ENCODE peak calls at places on chromosomes 13 and 19, in six cellular contexts. C, T, R, K, E and Z are unnamed samples.

GRCh38 chr13:46817838-46818476 is 21.0 kb upstream of the ESD start:
- DNase-seq in C (no peak), T (no peak), R (no peak), K (no peak), E (no peak), Z (no peak)

GRCh38 chr13:46994492-46994891 is 97.6 kb upstream of the HTR2A start:
- DNase-seq in C (no peak), T (no peak), R (no peak), K (no peak), E (no peak), Z (no peak)

GRCh38 chr19:14054721-14055120 is 7.2 kb downstream of the PALM3 start:
- DNase-seq in C (no peak), T (no peak), R (no peak), K (no peak), E (no peak), Z (no peak)

GRCh38 chr13:41995946-41996345 is 35.0 kb upstream of the VWA8 start:
- DNase-seq in C (no peak), T (no peak), R (no peak), K (no peak), E (no peak), Z (peak)

GRCh38 chr19:51164215-51164614 is 22.1 kb downstream of the SIGLEC7 start:
- DNase-seq in C (no peak), T (no peak), R (no peak), K (no peak), E (no peak), Z (no peak)

GRCh38 chr19:48819366-48819816 is 8.6 kb upstream of the BCAT2 start:
- DNase-seq in C (no peak), T (no peak), R (no peak), K (peak), E (no peak), Z (peak)

GRCh38 chr13:22455036-22455435 is 725.7 kb upstream of the SGCG start:
- DNase-seq in C (no peak), T (no peak), R (no peak), K (no peak), E (peak), Z (no peak)

GRCh38 chr19:48836089-48837017 is at the start of gene HSD17B14:
- DNase-seq in C (peak), T (peak), R (no peak), K (no peak), E (peak), Z (peak)

GRCh38 chr13:101569807-101570206 is 117.3 kb downstream of the ITGBL1 start:
- DNase-seq in C (no peak), T (no peak), R (no peak), K (no peak), E (no peak), Z (no peak)

GRCh38 chr19:40486017-40486416 is 19.2 kb downstream of the SPTBN4 start:
- DNase-seq in C (no peak), T (no peak), R (no peak), K (no peak), E (no peak), Z (no peak)